ENCODE peak calls at places on chromosomes 7 and 10, in four cellular contexts. L is dorsolateral prefrontal cortex, N is ascending aorta, V is heart left ventricle. Y is an unnamed sample.

GRCh38 chr7:131723926-131724325 is 167.5 kb upstream of the PODXL start:
- DNase-seq in L (no peak), N (no peak), V (no peak), Y (no peak)

GRCh38 chr10:101095550-101096213 is 33.9 kb downstream of the KAZALD1 start:
- DNase-seq in N (no peak), L (peak), V (peak), Y (peak)

GRCh38 chr10:98309366-98310355 is 41.7 kb upstream of the LOXL4 start:
- DNase-seq in V (peak), N (no peak), L (peak), Y (peak)

GRCh38 chr10:83765711-83766110 is 373.6 kb upstream of the GHITM start:
- DNase-seq in V (no peak), L (no peak), N (no peak), Y (no peak)

GRCh38 chr7:151080091-151080521 is 503 bp downstream of the FASTK start:
- DNase-seq in L (no peak), V (peak), N (no peak), Y (no peak)

GRCh38 chr7:25358831-25359350 is 130.6 kb upstream of the NPVF start:
- DNase-seq in N (no peak), L (no peak), V (no peak), Y (no peak)

GRCh38 chr7:140230862-140231778 is 54.3 kb upstream of the KDM7A start:
- DNase-seq in N (no peak), V (peak), L (no peak), Y (peak)

GRCh38 chr10:16231734-16232133 is 205.1 kb upstream of the PTER start:
- DNase-seq in V (no peak), N (no peak), L (no peak), Y (no peak)

GRCh38 chr10:89419548-89419947 is 5.2 kb downstream of the IFIT5 start:
- DNase-seq in N (no peak), V (no peak), L (no peak), Y (no peak)

GRCh38 chr10:122239578-122240257 is 31.4 kb upstream of the BTBD16 start:
- DNase-seq in V (no peak), N (no peak), L (no peak), Y (no peak)

GRCh38 chr10:14653271-14654161 is 121.2 kb downstream of the FAM107B start:
- DNase-seq in L (no peak), N (no peak), V (no peak), Y (no peak)

DNA sequence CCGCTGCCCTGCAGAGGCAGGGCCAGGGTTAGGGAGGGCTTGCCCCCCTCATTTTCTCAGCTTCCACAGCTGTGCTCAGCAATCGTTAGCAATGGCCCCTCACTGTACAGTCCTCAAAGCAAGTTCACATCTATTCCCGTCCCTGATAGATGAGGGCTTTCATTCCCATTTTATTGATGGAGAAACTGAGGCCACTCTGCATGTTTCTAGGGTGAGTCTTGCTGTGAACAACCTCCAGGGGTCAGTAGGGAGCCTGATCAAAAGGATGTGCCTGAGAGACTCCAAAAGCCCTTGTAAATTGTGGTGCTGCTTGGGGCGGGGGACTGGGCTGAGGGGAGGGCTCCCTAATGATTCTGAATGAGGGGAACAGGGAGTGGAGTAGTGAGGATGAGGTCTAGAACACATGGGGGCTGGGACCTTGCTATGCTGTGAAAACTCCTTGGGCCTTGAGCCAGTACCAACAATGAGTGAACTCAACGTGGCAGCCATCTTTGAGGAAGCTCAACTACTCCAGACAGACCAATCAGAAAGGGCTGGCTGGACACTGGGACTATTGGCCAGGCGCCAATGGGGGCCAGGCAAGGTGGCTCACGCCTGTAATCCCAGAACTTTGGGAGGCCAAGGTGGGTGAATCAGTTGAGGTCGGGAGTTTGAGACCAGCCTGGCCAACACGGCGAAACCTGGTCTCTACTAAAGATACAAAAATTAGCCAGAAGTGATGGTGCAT is 6.7 kb upstream of the GRIFIN start:
- DNase-seq in L (no peak), N (no peak), V (peak), Y (no peak)
- TF ChIP-seq CTCF in L (no peak), N (no peak), V (no peak), Y (no peak)

GRCh38 chr10:110221721-110222261 is 14.4 kb downstream of the MXI1 start:
- DNase-seq in V (peak), L (peak), N (peak), Y (peak)
- TF ChIP-seq CTCF in V (peak), L (peak), N (no peak), Y (peak)

GRCh38 chr10:86630079-86630478 is 24.3 kb upstream of the OPN4 start:
- DNase-seq in L (no peak), N (no peak), V (peak), Y (no peak)

GRCh38 chr10:86632951-86633350 is 21.4 kb upstream of the OPN4 start:
- DNase-seq in L (no peak), V (no peak), N (no peak), Y (no peak)

GRCh38 chr10:86635402-86635801 is 18.9 kb upstream of the OPN4 start:
- DNase-seq in L (no peak), N (no peak), V (no peak), Y (no peak)

GRCh38 chr10:86632009-86632800 is 22.1 kb upstream of the OPN4 start:
- DNase-seq in V (peak), N (no peak), L (no peak), Y (peak)
- TF ChIP-seq CTCF in V (peak), N (no peak), L (no peak), Y (peak)

DNA sequence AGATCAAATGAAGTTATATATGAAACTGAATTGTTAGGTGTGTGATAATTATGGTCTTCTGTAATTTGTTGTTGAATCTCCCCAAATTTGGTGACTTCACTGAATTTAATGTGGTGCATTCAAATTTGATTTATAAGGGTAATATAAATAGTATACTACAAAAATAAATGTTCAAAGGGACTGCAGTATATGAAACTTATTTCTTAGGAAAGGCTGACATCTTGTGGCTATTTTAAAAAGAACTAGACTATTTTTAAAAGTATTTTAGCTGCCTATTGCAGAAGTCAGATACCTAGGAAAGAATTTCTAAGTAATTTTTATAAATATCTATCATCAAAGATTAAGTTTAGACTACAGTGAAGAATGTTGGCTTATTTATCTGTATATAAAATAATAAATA is 36.6 kb downstream of the ATRNL1 start:
- DNase-seq in N (no peak), V (no peak), L (no peak), Y (no peak)
- TF ChIP-seq CTCF in N (peak), V (peak), L (peak), Y (peak)

Y was measured in progenitor cell of endocrine pancreas.